ENCODE peak calls at places on chromosomes 5 and 9, in four cellular contexts. S, H, C and D are unnamed samples.

GRCh38 chr5:143400541-143401252 is 2.8 kb downstream of the NR3C1 start:
- DNase-seq in H (no peak), S (peak; percentile 17), C (no peak), D (peak; percentile 22)

GRCh38 chr9:137550958-137551655 is 572 bp upstream of the MRPL41 start:
- DNase-seq in S (no peak), H (no peak), C (peak; percentile 44), D (peak; percentile 14)

GRCh38 chr5:32455311-32455710 is 10.8 kb upstream of the ZFR start:
- DNase-seq in H (no peak), S (no peak), C (no peak), D (no peak)

GRCh38 chr5:79975422-79975821 is 15.6 kb downstream of the MTX3 start:
- DNase-seq in S (no peak), C (no peak), H (no peak), D (no peak)

GRCh38 chr5:72138943-72139467 is 31.7 kb downstream of the MAP1B start:
- DNase-seq in S (no peak), H (peak; percentile 32), C (no peak), D (peak; percentile 81)

GRCh38 chr5:102754499-102755424 is at the start of gene PAM:
- DNase-seq in S (peak; percentile 84), C (peak; percentile 71), H (peak; percentile 81), D (no peak)

GRCh38 chr9:131483319-131484050 is 19.2 kb upstream of the POMT1 start:
- DNase-seq in S (peak; percentile 66), C (no peak), H (no peak), D (no peak)

GRCh38 chr5:161432798-161433197 is 113.7 kb downstream of the GABRB2 start:
- DNase-seq in C (no peak), S (no peak), H (no peak), D (no peak)

GRCh38 chr9:114282926-114283325 is 40.0 kb upstream of the ORM1 start:
- DNase-seq in S (no peak), C (no peak), H (peak; percentile 20), D (peak; percentile 85)

GRCh38 chr9:77016111-77016525 is 3.3 kb upstream of the FOXB2 start:
- DNase-seq in H (no peak), S (no peak), C (no peak), D (no peak)

GRCh38 chr5:10552183-10553143 is 11.4 kb upstream of the ANKRD33B start:
- DNase-seq in C (no peak), H (no peak), S (no peak), D (no peak)

GRCh38 chr9:16213781-16214515 is 656.5 kb downstream of the BNC2 start:
- DNase-seq in S (peak; percentile 82), C (peak; percentile 52), H (peak; percentile 78), D (peak; percentile 93)

GRCh38 chr9:134568116-134568515 is 73.5 kb upstream of the COL5A1 start:
- DNase-seq in C (no peak), H (peak; percentile 5), S (peak; percentile 2), D (no peak)
- TF ChIP-seq CTCF in C (no peak), H (no peak), S (no peak), D (no peak)

DNA sequence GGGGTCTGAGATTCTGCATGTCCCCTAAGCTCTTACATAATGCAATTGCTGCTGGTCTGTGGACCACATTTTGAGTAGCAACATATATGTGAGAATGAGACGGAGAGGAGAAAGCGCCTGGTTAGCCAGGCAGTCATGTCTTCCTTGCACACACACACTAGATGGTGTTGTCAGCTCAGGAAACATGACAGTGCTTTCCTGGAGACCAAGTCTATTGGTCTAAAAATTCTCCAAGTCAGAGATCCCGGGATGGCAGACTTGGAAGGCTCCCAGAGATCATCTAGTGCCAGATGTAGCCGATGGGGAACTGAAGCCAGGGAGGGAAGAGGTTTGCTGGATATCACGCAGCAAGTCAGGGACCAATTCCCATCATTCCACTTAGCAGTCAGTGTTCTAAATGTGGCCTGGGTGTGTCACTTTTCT is 53.4 kb downstream of the GALNT12 start:
- DNase-seq in H (peak; percentile 45), S (peak; percentile 88), C (peak; percentile 61), D (peak; percentile 96)
- TF ChIP-seq CTCF in H (peak; percentile 52), S (peak; percentile 89), C (no peak), D (peak; percentile 75)

GRCh38 chr5:167261309-167262100 is 1029.9 kb upstream of the WWC1 start:
- DNase-seq in H (no peak), S (no peak), C (no peak), D (no peak)
- TF ChIP-seq CTCF in H (no peak), S (no peak), C (no peak), D (peak; percentile 21)

GRCh38 chr9:117354252-117354847 is 60.5 kb downstream of the ASTN2 start:
- DNase-seq in C (no peak), S (no peak), H (no peak), D (no peak)
- TF ChIP-seq CTCF in C (no peak), S (no peak), H (no peak), D (no peak)

GRCh38 chr5:155594270-155594669 is 580.7 kb downstream of the KIF4B start:
- DNase-seq in S (no peak), C (no peak), H (no peak), D (no peak)
- TF ChIP-seq CTCF in S (no peak), C (no peak), H (no peak), D (no peak)

GRCh38 chr9:91422832-91423711 is 560 bp downstream of the NFIL3 start:
- DNase-seq in S (peak; percentile 65), H (peak; percentile 77), C (peak; percentile 73), D (no peak)
- TF ChIP-seq CTCF in S (peak; percentile 44), H (peak; percentile 22), C (no peak), D (no peak)

DNA sequence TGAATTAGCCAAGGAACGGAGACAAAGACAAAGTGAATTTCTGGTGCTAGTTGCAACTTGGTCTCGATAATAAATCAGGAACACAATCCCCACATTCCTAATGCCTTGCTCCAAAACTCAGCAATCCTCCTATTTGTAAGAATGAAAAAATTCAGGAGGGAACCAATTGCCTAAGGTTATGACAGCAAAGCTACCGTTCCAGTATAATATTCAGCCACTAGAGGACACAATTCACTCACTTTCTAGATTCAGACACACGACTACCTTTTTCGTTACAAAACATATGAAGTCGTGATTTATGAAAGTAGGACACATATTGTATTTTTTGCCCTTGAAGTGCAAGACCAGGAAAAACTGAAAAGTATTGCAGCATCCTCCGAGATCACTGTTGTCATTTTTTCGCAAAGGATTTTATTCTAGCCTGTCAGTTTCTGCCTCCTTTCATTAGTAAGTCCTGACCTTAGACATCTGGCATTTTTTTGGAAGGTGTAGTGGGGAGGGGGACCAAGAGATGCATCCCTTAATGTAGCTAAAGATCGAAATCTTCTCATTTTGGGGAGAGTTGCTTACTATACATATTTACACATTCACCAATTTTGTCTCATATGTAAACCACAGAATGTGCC is 133.1 kb downstream of the DOCK8 start:
- DNase-seq in C (no peak), S (no peak), H (no peak), D (no peak)
- TF ChIP-seq CTCF in C (no peak), S (peak; percentile 72), H (peak; percentile 65), D (peak; percentile 62)

DNA sequence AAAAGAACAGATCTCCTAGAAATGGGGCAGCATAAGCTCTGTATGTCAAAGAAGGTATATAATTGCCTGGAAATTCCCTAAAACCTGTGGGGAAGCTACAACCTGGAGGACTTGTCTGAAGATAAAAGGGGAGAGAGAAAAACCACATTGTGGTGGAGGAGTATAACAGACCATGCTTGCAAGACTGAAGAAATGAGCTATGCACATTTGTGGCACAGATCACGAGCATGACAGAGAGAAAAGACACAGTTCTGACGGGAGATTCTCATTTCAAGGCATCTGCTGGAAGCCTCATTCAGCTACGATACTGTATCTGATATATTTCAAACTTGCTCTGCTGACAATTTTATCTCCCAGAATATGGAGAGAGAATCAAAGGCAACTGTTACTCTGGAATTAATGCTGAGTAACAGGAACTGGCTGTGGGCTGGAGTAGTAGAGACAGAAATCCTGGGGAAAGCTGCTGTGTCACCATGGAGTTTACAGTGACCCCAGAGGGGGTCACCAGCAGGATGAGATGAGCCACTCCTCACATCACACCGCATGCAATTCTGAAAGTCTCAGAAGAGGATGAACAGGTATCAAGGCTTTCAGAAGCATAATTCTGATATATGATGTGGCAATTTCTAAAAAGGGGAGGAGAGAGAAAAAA is 528.7 kb downstream of the IRX1 start:
- DNase-seq in S (no peak), H (no peak), C (no peak), D (no peak)
- TF ChIP-seq CTCF in S (no peak), H (no peak), C (no peak), D (no peak)

DNA sequence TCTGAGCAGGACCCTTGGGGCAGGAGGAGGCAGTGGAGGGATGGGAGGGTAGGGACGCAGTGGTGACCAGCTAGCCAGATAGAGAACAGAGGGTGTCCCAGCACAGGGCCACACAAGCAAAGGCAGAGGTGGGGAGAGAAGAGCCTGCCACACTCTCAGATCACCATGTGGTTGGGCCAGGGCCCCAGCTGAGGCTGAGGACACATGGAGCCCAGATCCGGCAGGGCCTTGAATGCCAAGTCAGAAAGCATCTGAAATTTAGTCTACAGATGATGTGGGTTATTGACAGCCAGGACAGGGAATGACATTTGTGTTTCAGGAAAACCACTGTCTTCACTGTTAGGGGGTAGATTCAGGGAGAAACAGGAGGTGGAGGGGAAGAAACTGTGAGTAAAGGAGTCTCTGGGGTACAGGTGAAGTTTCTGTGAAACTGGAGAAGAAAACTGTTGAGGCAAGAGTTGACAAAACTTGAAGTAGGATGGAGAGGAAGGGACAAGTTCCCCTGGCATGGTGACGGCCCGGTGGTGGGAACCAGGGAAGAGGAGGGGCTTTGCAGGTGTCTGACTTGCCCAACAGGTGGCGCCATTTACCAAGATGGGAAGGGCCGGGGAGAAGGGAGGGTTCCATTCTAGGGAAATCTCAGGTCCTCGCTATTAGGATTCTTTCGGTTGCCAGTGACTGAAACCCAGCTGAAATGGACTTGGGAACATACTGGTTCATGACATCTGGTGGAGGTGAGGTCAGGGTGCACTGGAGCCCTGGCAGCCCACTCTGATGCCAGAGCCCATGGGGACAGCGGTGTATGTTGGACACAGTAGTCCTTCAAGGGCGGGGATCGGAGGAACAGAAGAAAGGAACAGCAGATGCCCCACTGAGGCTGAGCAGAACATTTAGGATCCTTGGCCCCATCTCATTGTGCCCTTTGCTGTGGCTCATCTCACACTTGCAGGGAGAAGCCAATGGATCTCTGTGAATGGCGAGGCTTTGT is 100.1 kb downstream of the KCNIP1 start:
- DNase-seq in C (no peak), S (peak; percentile 38), H (peak; percentile 47), D (no peak)
- TF ChIP-seq CTCF in C (no peak), S (peak; percentile 68), H (peak; percentile 40), D (peak; percentile 64)